ENCODE peak calls at places on chromosomes 11 and 22, in seven cellular contexts. T is ovary; Z is CD8-positive, alpha-beta memory T cell; R is CD8-positive, alpha-beta T cell; K is breast epithelium; F is DND-41; C is adrenal gland. M is an unnamed sample.

GRCh38 chr11:78187366-78188011 is 937 bp downstream of the KCTD21 start:
- DNase-seq in T (no peak), Z (no peak), R (no peak), K (no peak), F (no peak), C (no peak), M (no peak)

GRCh38 chr11:33634291-33634834 is 66.3 kb downstream of the C11orf91 start:
- DNase-seq in T (no peak), Z (no peak), R (no peak), K (no peak), F (no peak), C (no peak), M (no peak)

GRCh38 chr11:113163291-113164030 is 150.9 kb upstream of the TTC12 start:
- DNase-seq in T (no peak), Z (no peak), R (no peak), K (no peak), F (no peak), C (peak; percentile 33), M (no peak)

GRCh38 chr22:20545681-20546521 is 38.5 kb downstream of the MED15 start:
- DNase-seq in T (no peak), Z (no peak), R (no peak), K (no peak), F (no peak), C (no peak), M (no peak)

GRCh38 chr11:115941481-115941993 is 437.3 kb upstream of the CADM1 start:
- DNase-seq in T (peak; percentile 26), Z (no peak), R (no peak), K (peak; percentile 74), F (no peak), C (peak; percentile 36), M (no peak)

GRCh38 chr11:60657880-60658279 is 41.5 kb upstream of the MS4A8 start:
- DNase-seq in T (no peak), Z (no peak), R (no peak), K (no peak), F (no peak), C (no peak), M (no peak)

GRCh38 chr22:50222508-50222907 is 21.7 kb downstream of the SELENOO start:
- DNase-seq in T (no peak), Z (no peak), R (no peak), K (no peak), F (no peak), C (no peak), M (no peak)

GRCh38 chr11:20353829-20354434 is 9.6 kb upstream of the HTATIP2 start:
- DNase-seq in T (no peak), Z (no peak), R (peak; percentile 27), K (no peak), F (peak; percentile 25), C (peak; percentile 48), M (no peak)

GRCh38 chr11:31397239-31397834 is 27.7 kb downstream of the DNAJC24 start:
- DNase-seq in T (no peak), Z (no peak), R (no peak), K (no peak), F (no peak), C (no peak), M (no peak)

GRCh38 chr11:123374622-123374968 is 55.5 kb upstream of the GRAMD1B start:
- DNase-seq in T (no peak), Z (no peak), R (no peak), K (no peak), F (no peak), C (no peak), M (no peak)

GRCh38 chr11:101348786-101349185 is 219.2 kb upstream of the PGR start:
- DNase-seq in T (no peak), Z (no peak), R (no peak), K (no peak), F (no peak), C (no peak), M (no peak)

GRCh38 chr11:60831501-60832079 is 10.3 kb upstream of the CCDC86 start:
- DNase-seq in T (no peak), Z (no peak), R (no peak), K (no peak), F (no peak), C (no peak), M (no peak)

GRCh38 chr11:57377098-57377497 is 3.9 kb downstream of the PRG3 start:
- DNase-seq in T (no peak), Z (no peak), R (no peak), K (no peak), F (no peak), C (no peak), M (no peak)

GRCh38 chr11:8812438-8812837 is 98.6 kb upstream of the AKIP1 start:
- DNase-seq in T (peak; percentile 36), Z (no peak), R (no peak), K (peak; percentile 76), F (no peak), C (peak; percentile 87), M (no peak)

GRCh38 chr11:32056445-32056844 is 34.4 kb upstream of the RCN1 start:
- DNase-seq in T (no peak), Z (no peak), R (no peak), K (no peak), F (no peak), C (no peak), M (no peak)

GRCh38 chr22:42702675-42703074 is 18.0 kb downstream of the A4GALT start:
- DNase-seq in T (no peak), Z (no peak), R (no peak), K (no peak), F (no peak), C (no peak), M (no peak)

GRCh38 chr11:129766858-129767604 is 48.6 kb upstream of the TMEM45B start:
- DNase-seq in T (no peak), Z (no peak), R (peak; percentile 22), K (no peak), F (peak; percentile 29), C (no peak), M (no peak)

GRCh38 chr11:11977206-11977938 is 31.1 kb downstream of the DKK3 start:
- DNase-seq in T (peak; percentile 65), Z (no peak), R (peak; percentile 2), K (peak; percentile 70), F (no peak), C (peak; percentile 75), M (peak; percentile 87)

GRCh38 chr11:103798029-103798428 is 238.4 kb upstream of the DDI1 start:
- DNase-seq in T (no peak), Z (no peak), R (no peak), K (no peak), F (no peak), C (no peak), M (no peak)

DNA sequence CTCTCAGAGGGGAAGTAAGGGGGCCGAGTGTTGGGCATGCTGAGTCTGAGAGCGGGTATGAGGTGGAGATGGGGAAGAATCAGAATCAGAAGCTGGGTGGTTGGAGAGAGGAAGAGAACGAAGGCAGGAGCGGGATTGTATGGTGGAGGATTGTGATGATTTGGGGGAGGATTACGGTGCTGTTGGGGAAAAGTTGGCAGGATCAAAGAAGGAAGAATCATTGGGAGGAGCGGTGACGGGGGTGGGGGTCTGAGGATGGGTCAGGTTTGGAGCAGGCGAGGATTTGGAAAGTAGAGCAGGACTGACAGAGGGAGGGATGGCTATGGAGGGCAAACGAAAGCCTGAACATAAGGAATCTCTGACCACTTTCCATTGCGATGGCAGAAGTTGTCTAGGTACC is 22.1 kb downstream of the ZNF195 start:
- DNase-seq in T (no peak), Z (no peak), R (no peak), K (no peak), F (no peak), C (no peak), M (no peak)
- H3K9me3 ChIP-seq in T (no peaks in the 10 kb centered on the region), Z (peaks cover 68% of the 10 kb centered on the region), R (peaks cover 55% of the 10 kb centered on the region), K (peaks cover 33% of the 10 kb centered on the region), F (peaks cover 52% of the 10 kb centered on the region), C (peaks cover 8% of the 10 kb centered on the region), M (peaks cover 15% of the 10 kb centered on the region)

DNA sequence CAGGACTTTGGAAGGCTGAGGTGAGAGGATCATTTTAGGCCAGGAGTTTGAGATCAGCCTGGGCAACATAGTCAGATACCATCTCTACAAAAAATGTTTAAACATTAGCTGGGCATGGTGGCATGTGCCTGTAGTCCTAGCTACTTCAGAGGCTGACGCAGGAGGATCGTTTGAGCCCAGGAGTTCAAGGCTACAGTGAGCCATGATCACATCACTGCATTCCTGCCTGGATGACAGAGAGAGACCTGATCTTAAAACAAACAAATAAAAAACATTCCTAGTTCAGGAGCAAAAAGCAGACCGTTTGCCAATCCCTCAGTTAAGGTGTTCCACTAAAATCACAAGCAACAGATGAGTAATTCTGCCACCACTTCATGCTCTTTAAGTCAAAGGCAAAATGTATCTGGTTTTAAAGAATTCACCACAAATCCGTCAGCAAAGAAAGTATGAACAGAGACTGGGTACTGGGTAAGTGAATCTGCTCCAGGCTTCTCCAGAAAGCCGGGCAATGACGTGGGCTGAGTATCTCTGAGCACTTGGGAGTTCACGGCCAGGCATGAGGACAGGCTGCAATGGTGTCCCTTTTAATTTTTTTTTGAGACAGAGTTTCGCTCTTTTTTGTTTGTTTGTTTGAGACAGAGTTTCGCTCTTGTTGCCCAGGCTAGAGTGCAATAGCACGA is 19.5 kb downstream of the CLTCL1 start:
- DNase-seq in T (no peak), Z (no peak), R (no peak), K (no peak), F (no peak), C (peak; percentile 82), M (no peak)
- H3K36me3 ChIP-seq in T (no peaks in the 10 kb centered on the region), Z (no peaks in the 10 kb centered on the region), R (no peaks in the 10 kb centered on the region), K (no peaks in the 10 kb centered on the region), F (peaks cover 8% of the 10 kb centered on the region), C (no peaks in the 10 kb centered on the region), M (no peaks in the 10 kb centered on the region)

DNA sequence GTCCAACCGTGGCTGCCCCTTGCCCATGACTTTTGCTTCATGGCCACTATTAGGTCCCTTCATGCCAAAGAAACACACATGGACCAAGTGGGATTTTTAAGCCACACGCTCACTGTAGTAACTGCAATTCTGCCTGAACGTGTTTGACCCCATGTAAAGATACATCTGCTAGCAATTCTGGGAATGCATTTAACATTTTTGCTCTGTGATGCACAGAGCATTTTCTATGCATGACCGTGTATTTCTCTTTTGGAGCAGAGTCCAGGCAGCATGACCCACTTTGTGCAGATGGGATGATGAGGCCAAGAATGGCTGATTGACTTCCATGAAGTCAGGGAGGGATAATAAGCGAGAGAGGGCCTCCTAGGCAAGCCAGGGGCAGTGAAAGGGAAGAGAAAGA is 108.5 kb downstream of the TP53I11 start:
- DNase-seq in T (no peak), Z (no peak), R (no peak), K (no peak), F (no peak), C (no peak), M (no peak)
- H3K27ac ChIP-seq in T (no peak overlapping the region), Z (no peak overlapping the region), R (no peak overlapping the region), K (no peak overlapping the region), F (no peak overlapping the region), C (no peak overlapping the region), M (no peak overlapping the region)

GRCh38 chr22:46209262-46209661 is 40.8 kb downstream of the CDPF1 start:
- DNase-seq in T (no peak), Z (no peak), R (no peak), K (no peak), F (no peak), C (no peak), M (no peak)

GRCh38 chr22:46214149-46214548 is 35.9 kb downstream of the CDPF1 start:
- DNase-seq in T (no peak), Z (no peak), R (no peak), K (no peak), F (no peak), C (no peak), M (no peak)

GRCh38 chr22:46214616-46215015 is 35.5 kb downstream of the CDPF1 start:
- DNase-seq in T (no peak), Z (no peak), R (no peak), K (no peak), F (no peak), C (no peak), M (no peak)

GRCh38 chr22:46213052-46213451 is 37.0 kb downstream of the CDPF1 start:
- DNase-seq in T (no peak), Z (no peak), R (no peak), K (no peak), F (no peak), C (no peak), M (no peak)

GRCh38 chr22:46212195-46212594 is 37.9 kb downstream of the CDPF1 start:
- DNase-seq in T (no peak), Z (no peak), R (no peak), K (no peak), F (no peak), C (no peak), M (no peak)
- H3K9me3 ChIP-seq in T (no peaks in the 10 kb centered on the region), Z (no peaks in the 10 kb centered on the region), R (no peaks in the 10 kb centered on the region), K (peaks cover 17% of the 10 kb centered on the region), F (peaks cover 11% of the 10 kb centered on the region), C (no peaks in the 10 kb centered on the region), M (no peaks in the 10 kb centered on the region)